ENCODE peak calls at places on chromosomes 3 and 15, in six cellular contexts. One of them, this sample, is unnamed.

GRCh38 chr3:6994081-6994668 is 133.3 kb downstream of the GRM7 start:
- DNase-seq in H9: no peak
- DNase-seq in upper lobe of left lung: no peak
- DNase-seq in stomach: no peak
- DNase-seq in CD8-positive, alpha-beta T cell: no peak
- DNase-seq in CD8-positive, alpha-beta memory T cell: no peak
- DNase-seq in this sample: no peak

GRCh38 chr3:169764164-169764452 is 752 bp downstream of the TERC start:
- DNase-seq in H9: no peak
- DNase-seq in upper lobe of left lung: peak; percentile 71
- DNase-seq in stomach: no peak
- DNase-seq in CD8-positive, alpha-beta T cell: no peak
- DNase-seq in CD8-positive, alpha-beta memory T cell: no peak
- DNase-seq in this sample: no peak

GRCh38 chr3:194610690-194611089 is 22.5 kb downstream of the TMEM44 start:
- DNase-seq in H9: no peak
- DNase-seq in upper lobe of left lung: no peak
- DNase-seq in stomach: no peak
- DNase-seq in CD8-positive, alpha-beta T cell: no peak
- DNase-seq in CD8-positive, alpha-beta memory T cell: no peak
- DNase-seq in this sample: no peak

GRCh38 chr15:90735929-90736328 is 18.8 kb downstream of the BLM start:
- DNase-seq in H9: no peak
- DNase-seq in upper lobe of left lung: no peak
- DNase-seq in stomach: no peak
- DNase-seq in CD8-positive, alpha-beta T cell: no peak
- DNase-seq in CD8-positive, alpha-beta memory T cell: no peak
- DNase-seq in this sample: no peak

GRCh38 chr3:11288021-11288491 is 15.9 kb downstream of the ATG7 start:
- DNase-seq in H9: no peak
- DNase-seq in upper lobe of left lung: no peak
- DNase-seq in stomach: no peak
- DNase-seq in CD8-positive, alpha-beta T cell: no peak
- DNase-seq in CD8-positive, alpha-beta memory T cell: no peak
- DNase-seq in this sample: no peak

GRCh38 chr15:32104061-32104980 is 74.0 kb downstream of the CHRNA7 start:
- DNase-seq in H9: no peak
- DNase-seq in upper lobe of left lung: no peak
- DNase-seq in stomach: no peak
- DNase-seq in CD8-positive, alpha-beta T cell: no peak
- DNase-seq in CD8-positive, alpha-beta memory T cell: no peak
- DNase-seq in this sample: no peak

GRCh38 chr15:51589881-51590570 is 32.5 kb downstream of the DMXL2 start:
- DNase-seq in H9: no peak
- DNase-seq in upper lobe of left lung: no peak
- DNase-seq in stomach: no peak
- DNase-seq in CD8-positive, alpha-beta T cell: no peak
- DNase-seq in CD8-positive, alpha-beta memory T cell: no peak
- DNase-seq in this sample: no peak

GRCh38 chr15:70271422-70272088 is 173.8 kb upstream of the TLE3 start:
- DNase-seq in H9: no peak
- DNase-seq in upper lobe of left lung: peak; percentile 70
- DNase-seq in stomach: no peak
- DNase-seq in CD8-positive, alpha-beta T cell: no peak
- DNase-seq in CD8-positive, alpha-beta memory T cell: no peak
- DNase-seq in this sample: no peak

GRCh38 chr15:63238796-63239195 is 38.6 kb upstream of the APH1B start:
- DNase-seq in H9: no peak
- DNase-seq in upper lobe of left lung: no peak
- DNase-seq in stomach: no peak
- DNase-seq in CD8-positive, alpha-beta T cell: no peak
- DNase-seq in CD8-positive, alpha-beta memory T cell: no peak
- DNase-seq in this sample: no peak

GRCh38 chr3:116391296-116392201 is 53.7 kb downstream of the LSAMP start:
- DNase-seq in H9: no peak
- DNase-seq in upper lobe of left lung: no peak
- DNase-seq in stomach: no peak
- DNase-seq in CD8-positive, alpha-beta T cell: no peak
- DNase-seq in CD8-positive, alpha-beta memory T cell: no peak
- DNase-seq in this sample: no peak

GRCh38 chr3:79167651-79168416 is 600.0 kb downstream of the ROBO1 start:
- DNase-seq in H9: no peak
- DNase-seq in upper lobe of left lung: no peak
- DNase-seq in stomach: no peak
- DNase-seq in CD8-positive, alpha-beta T cell: no peak
- DNase-seq in CD8-positive, alpha-beta memory T cell: no peak
- DNase-seq in this sample: no peak

GRCh38 chr3:124882749-124883148 is 4.4 kb downstream of the ITGB5 start:
- DNase-seq in H9: no peak
- DNase-seq in upper lobe of left lung: no peak
- DNase-seq in stomach: no peak
- DNase-seq in CD8-positive, alpha-beta T cell: no peak
- DNase-seq in CD8-positive, alpha-beta memory T cell: no peak
- DNase-seq in this sample: no peak

GRCh38 chr15:31074321-31074720 is 27.2 kb downstream of the TRPM1 start:
- DNase-seq in H9: no peak
- DNase-seq in upper lobe of left lung: no peak
- DNase-seq in stomach: no peak
- DNase-seq in CD8-positive, alpha-beta T cell: no peak
- DNase-seq in CD8-positive, alpha-beta memory T cell: no peak
- DNase-seq in this sample: no peak

GRCh38 chr3:66372681-66373350 is 128.0 kb downstream of the LRIG1 start:
- DNase-seq in H9: peak; percentile 84
- DNase-seq in upper lobe of left lung: no peak
- DNase-seq in stomach: no peak
- DNase-seq in CD8-positive, alpha-beta T cell: peak; percentile 75
- DNase-seq in CD8-positive, alpha-beta memory T cell: peak; percentile 48
- DNase-seq in this sample: peak; percentile 19

GRCh38 chr3:196634851-196635250 is 4.6 kb upstream of the NRROS start:
- DNase-seq in H9: no peak
- DNase-seq in upper lobe of left lung: no peak
- DNase-seq in stomach: no peak
- DNase-seq in CD8-positive, alpha-beta T cell: no peak
- DNase-seq in CD8-positive, alpha-beta memory T cell: no peak
- DNase-seq in this sample: no peak

GRCh38 chr3:174955513-174956001 is 96.4 kb downstream of the NAALADL2 start:
- DNase-seq in H9: no peak
- DNase-seq in upper lobe of left lung: no peak
- DNase-seq in stomach: no peak
- DNase-seq in CD8-positive, alpha-beta T cell: no peak
- DNase-seq in CD8-positive, alpha-beta memory T cell: no peak
- DNase-seq in this sample: no peak

GRCh38 chr3:177657243-177657642 is 460.0 kb upstream of the TBL1XR1 start:
- DNase-seq in H9: no peak
- DNase-seq in upper lobe of left lung: no peak
- DNase-seq in stomach: no peak
- DNase-seq in CD8-positive, alpha-beta T cell: no peak
- DNase-seq in CD8-positive, alpha-beta memory T cell: no peak
- DNase-seq in this sample: no peak
- H3K9me3 ChIP-seq in H9: no peaks in the 10 kb centered on the region
- H3K9me3 ChIP-seq in upper lobe of left lung: no peaks in the 10 kb centered on the region
- H3K9me3 ChIP-seq in stomach: no peaks in the 10 kb centered on the region
- H3K9me3 ChIP-seq in CD8-positive, alpha-beta T cell: no peaks in the 10 kb centered on the region
- H3K9me3 ChIP-seq in CD8-positive, alpha-beta memory T cell: no peaks in the 10 kb centered on the region
- H3K9me3 ChIP-seq in this sample: no peaks in the 10 kb centered on the region

DNA sequence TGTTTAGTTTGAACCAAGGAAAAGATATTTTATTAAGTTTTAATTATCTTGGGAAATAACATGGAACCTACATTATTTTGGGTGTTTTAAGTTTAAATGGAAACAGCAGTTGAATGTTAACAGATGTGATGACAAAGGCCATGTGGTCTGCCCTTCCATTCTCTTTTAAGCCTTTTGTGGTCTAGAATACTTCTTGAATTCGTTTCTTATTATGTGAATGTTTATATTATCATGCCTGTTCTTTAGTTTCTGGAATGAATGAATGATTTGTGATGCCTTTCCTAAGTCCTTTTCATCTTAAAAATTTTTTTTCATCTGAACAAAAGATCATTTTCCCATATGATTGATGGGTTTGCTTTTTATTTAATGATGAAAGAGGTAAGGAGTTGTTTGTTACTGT is 44.6 kb downstream of the SNRK start:
- DNase-seq in H9: no peak
- DNase-seq in upper lobe of left lung: no peak
- DNase-seq in stomach: no peak
- DNase-seq in CD8-positive, alpha-beta T cell: no peak
- DNase-seq in CD8-positive, alpha-beta memory T cell: no peak
- DNase-seq in this sample: no peak
- H3K9me3 ChIP-seq in H9: no peaks in the 10 kb centered on the region
- H3K9me3 ChIP-seq in upper lobe of left lung: peaks cover 3% of the 10 kb centered on the region
- H3K9me3 ChIP-seq in stomach: peaks cover 5% of the 10 kb centered on the region
- H3K9me3 ChIP-seq in CD8-positive, alpha-beta T cell: peaks cover under 1% of the 10 kb centered on the region
- H3K9me3 ChIP-seq in CD8-positive, alpha-beta memory T cell: peaks cover 4% of the 10 kb centered on the region
- H3K9me3 ChIP-seq in this sample: no peaks in the 10 kb centered on the region

GRCh38 chr3:44721231-44722102 is 8.0 kb upstream of the ZNF501 start:
- DNase-seq in H9: no peak
- DNase-seq in upper lobe of left lung: no peak
- DNase-seq in stomach: no peak
- DNase-seq in CD8-positive, alpha-beta T cell: no peak
- DNase-seq in CD8-positive, alpha-beta memory T cell: no peak
- DNase-seq in this sample: no peak
- H3K9me3 ChIP-seq in H9: peaks cover 78% of the 10 kb centered on the region
- H3K9me3 ChIP-seq in upper lobe of left lung: peaks cover 94% of the 10 kb centered on the region
- H3K9me3 ChIP-seq in stomach: peaks cover 93% of the 10 kb centered on the region
- H3K9me3 ChIP-seq in CD8-positive, alpha-beta T cell: peaks cover 62% of the 10 kb centered on the region
- H3K9me3 ChIP-seq in CD8-positive, alpha-beta memory T cell: peaks cover 65% of the 10 kb centered on the region
- H3K9me3 ChIP-seq in this sample: peaks cover 51% of the 10 kb centered on the region

GRCh38 chr15:59960318-59960717 is 43.8 kb upstream of the FOXB1 start:
- DNase-seq in H9: no peak
- DNase-seq in upper lobe of left lung: no peak
- DNase-seq in stomach: no peak
- DNase-seq in CD8-positive, alpha-beta T cell: no peak
- DNase-seq in CD8-positive, alpha-beta memory T cell: no peak
- DNase-seq in this sample: no peak
- H3K9me3 ChIP-seq in H9: peaks cover 7% of the 10 kb centered on the region
- H3K9me3 ChIP-seq in upper lobe of left lung: peaks cover 26% of the 10 kb centered on the region
- H3K9me3 ChIP-seq in stomach: peaks cover 60% of the 10 kb centered on the region
- H3K9me3 ChIP-seq in CD8-positive, alpha-beta T cell: peaks cover 4% of the 10 kb centered on the region
- H3K9me3 ChIP-seq in CD8-positive, alpha-beta memory T cell: peaks cover 5% of the 10 kb centered on the region
- H3K9me3 ChIP-seq in this sample: peaks cover 5% of the 10 kb centered on the region

GRCh38 chr3:104323226-104323625 is 1043.5 kb upstream of the ALCAM start:
- DNase-seq in H9: no peak
- DNase-seq in upper lobe of left lung: no peak
- DNase-seq in stomach: no peak
- DNase-seq in CD8-positive, alpha-beta T cell: no peak
- DNase-seq in CD8-positive, alpha-beta memory T cell: no peak
- DNase-seq in this sample: no peak
- H3K9me3 ChIP-seq in H9: no peaks in the 10 kb centered on the region
- H3K9me3 ChIP-seq in upper lobe of left lung: no peaks in the 10 kb centered on the region
- H3K9me3 ChIP-seq in stomach: peaks cover 8% of the 10 kb centered on the region
- H3K9me3 ChIP-seq in CD8-positive, alpha-beta T cell: no peaks in the 10 kb centered on the region
- H3K9me3 ChIP-seq in CD8-positive, alpha-beta memory T cell: no peaks in the 10 kb centered on the region
- H3K9me3 ChIP-seq in this sample: no peaks in the 10 kb centered on the region

GRCh38 chr15:95536638-95537037 is 793.9 kb upstream of the NR2F2 start:
- DNase-seq in H9: no peak
- DNase-seq in upper lobe of left lung: no peak
- DNase-seq in stomach: no peak
- DNase-seq in CD8-positive, alpha-beta T cell: no peak
- DNase-seq in CD8-positive, alpha-beta memory T cell: no peak
- DNase-seq in this sample: no peak
- H3K9me3 ChIP-seq in H9: no peaks in the 10 kb centered on the region
- H3K9me3 ChIP-seq in upper lobe of left lung: no peaks in the 10 kb centered on the region
- H3K9me3 ChIP-seq in stomach: no peaks in the 10 kb centered on the region
- H3K9me3 ChIP-seq in CD8-positive, alpha-beta T cell: no peaks in the 10 kb centered on the region
- H3K9me3 ChIP-seq in CD8-positive, alpha-beta memory T cell: no peaks in the 10 kb centered on the region
- H3K9me3 ChIP-seq in this sample: no peaks in the 10 kb centered on the region

GRCh38 chr3:147396709-147397046 is 9.7 kb downstream of the ZIC4 start:
- DNase-seq in H9: no peak
- DNase-seq in upper lobe of left lung: no peak
- DNase-seq in stomach: no peak
- DNase-seq in CD8-positive, alpha-beta T cell: no peak
- DNase-seq in CD8-positive, alpha-beta memory T cell: no peak
- DNase-seq in this sample: no peak
- H3K9me3 ChIP-seq in H9: no peaks in the 10 kb centered on the region
- H3K9me3 ChIP-seq in upper lobe of left lung: peaks cover 5% of the 10 kb centered on the region
- H3K9me3 ChIP-seq in stomach: peaks cover 8% of the 10 kb centered on the region
- H3K9me3 ChIP-seq in CD8-positive, alpha-beta T cell: no peaks in the 10 kb centered on the region
- H3K9me3 ChIP-seq in CD8-positive, alpha-beta memory T cell: no peaks in the 10 kb centered on the region
- H3K9me3 ChIP-seq in this sample: no peaks in the 10 kb centered on the region

GRCh38 chr3:119585193-119585592 is 5.9 kb downstream of the ADPRH start:
- DNase-seq in H9: no peak
- DNase-seq in upper lobe of left lung: peak; percentile 40
- DNase-seq in stomach: no peak
- DNase-seq in CD8-positive, alpha-beta T cell: no peak
- DNase-seq in CD8-positive, alpha-beta memory T cell: no peak
- DNase-seq in this sample: no peak

GRCh38 chr3:119582178-119582577 is 2.9 kb downstream of the ADPRH start:
- DNase-seq in H9: no peak
- DNase-seq in upper lobe of left lung: no peak
- DNase-seq in stomach: no peak
- DNase-seq in CD8-positive, alpha-beta T cell: no peak
- DNase-seq in CD8-positive, alpha-beta memory T cell: no peak
- DNase-seq in this sample: no peak

GRCh38 chr3:119580148-119580760 is 962 bp downstream of the ADPRH start:
- DNase-seq in H9: peak; percentile 44
- DNase-seq in upper lobe of left lung: peak; percentile 64
- DNase-seq in stomach: no peak
- DNase-seq in CD8-positive, alpha-beta T cell: no peak
- DNase-seq in CD8-positive, alpha-beta memory T cell: peak; percentile 13
- DNase-seq in this sample: no peak

GRCh38 chr3:119575507-119575906 is 3.8 kb upstream of the ADPRH start:
- DNase-seq in H9: no peak
- DNase-seq in upper lobe of left lung: no peak
- DNase-seq in stomach: no peak
- DNase-seq in CD8-positive, alpha-beta T cell: no peak
- DNase-seq in CD8-positive, alpha-beta memory T cell: no peak
- DNase-seq in this sample: no peak

DNA sequence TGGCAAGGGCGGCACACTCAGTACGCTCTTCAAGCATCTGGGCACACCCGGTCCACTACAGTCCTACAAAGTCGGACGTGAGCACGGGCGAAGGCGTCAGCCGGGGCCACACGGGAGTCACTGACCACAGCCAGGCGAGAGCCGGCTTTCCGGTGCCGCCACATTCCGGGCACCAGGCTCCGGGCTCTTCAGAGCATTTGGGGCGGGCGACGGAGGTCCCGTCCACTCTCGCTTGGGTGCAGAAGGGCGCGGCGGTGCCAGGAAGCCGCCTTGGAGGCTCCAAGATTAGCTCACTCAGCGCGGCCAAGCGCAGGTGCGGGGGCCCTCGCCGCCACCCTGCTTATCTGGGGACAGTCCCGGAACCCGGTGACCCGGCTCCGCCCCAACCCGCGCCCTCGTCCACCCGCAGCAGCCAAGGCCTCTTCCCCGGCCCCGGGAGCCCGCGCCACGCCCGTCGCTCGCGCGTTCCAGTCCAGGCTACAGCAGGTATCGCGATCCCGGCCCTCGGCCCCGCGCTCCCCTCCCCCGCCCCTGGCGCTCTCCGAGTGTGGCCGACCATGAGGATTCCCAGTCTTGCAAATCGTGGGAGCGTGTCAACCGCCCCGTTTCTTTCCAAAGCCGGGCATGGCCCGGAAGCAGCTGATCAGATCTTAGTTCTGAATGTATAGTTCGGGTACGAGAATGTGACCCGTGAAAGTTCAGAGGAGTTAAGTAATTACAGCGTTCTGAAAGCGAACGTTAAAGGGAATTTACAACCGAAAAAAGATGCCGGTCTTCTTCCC is at the start of gene ADPRH:
- DNase-seq in H9: peak; percentile 82
- DNase-seq in upper lobe of left lung: peak; percentile 90
- DNase-seq in stomach: peak; percentile 84
- DNase-seq in CD8-positive, alpha-beta T cell: peak; percentile 64
- DNase-seq in CD8-positive, alpha-beta memory T cell: peak; percentile 28
- DNase-seq in this sample: peak; percentile 48
- H3K9me3 ChIP-seq in H9: no peaks in the 10 kb centered on the region
- H3K9me3 ChIP-seq in upper lobe of left lung: no peaks in the 10 kb centered on the region
- H3K9me3 ChIP-seq in stomach: no peaks in the 10 kb centered on the region
- H3K9me3 ChIP-seq in CD8-positive, alpha-beta T cell: no peaks in the 10 kb centered on the region
- H3K9me3 ChIP-seq in CD8-positive, alpha-beta memory T cell: no peaks in the 10 kb centered on the region
- H3K9me3 ChIP-seq in this sample: no peaks in the 10 kb centered on the region

GRCh38 chr3:76940181-76940770 is 99.6 kb upstream of the ROBO2 start:
- DNase-seq in H9: no peak
- DNase-seq in upper lobe of left lung: no peak
- DNase-seq in stomach: no peak
- DNase-seq in CD8-positive, alpha-beta T cell: no peak
- DNase-seq in CD8-positive, alpha-beta memory T cell: no peak
- DNase-seq in this sample: no peak
- H3K9me3 ChIP-seq in H9: no peaks in the 10 kb centered on the region
- H3K9me3 ChIP-seq in upper lobe of left lung: no peaks in the 10 kb centered on the region
- H3K9me3 ChIP-seq in stomach: no peaks in the 10 kb centered on the region
- H3K9me3 ChIP-seq in CD8-positive, alpha-beta T cell: peaks cover 5% of the 10 kb centered on the region
- H3K9me3 ChIP-seq in CD8-positive, alpha-beta memory T cell: no peaks in the 10 kb centered on the region
- H3K9me3 ChIP-seq in this sample: no peaks in the 10 kb centered on the region